ENCODE peak calls at places on chromosomes 5 and 9, in seven cellular contexts. Y is breast epithelium, N is K562, B is sigmoid colon, H is esophagus muscularis mucosa, W is HCT116, V is Panc1. P is an unnamed sample. For H3K36me3, the result is how much of the 10 kb centered on the place peaks cover.

GRCh38 chr5:116272281-116272941 is 187.6 kb downstream of the COMMD10 start:
- DNase-seq in Y (no peak), N (no peak), B (no peak), H (no peak), W (no peak), V (no peak), P (no peak)

GRCh38 chr5:132679717-132680380 is 6.1 kb downstream of the IL4 start:
- DNase-seq in Y (no peak), N (no peak), B (no peak), H (peak), W (no peak), V (no peak), P (no peak)

GRCh38 chr5:87113848-87114247 is 153.8 kb upstream of the RASA1 start:
- DNase-seq in Y (no peak), N (no peak), B (no peak), H (no peak), W (no peak), V (no peak), P (no peak)

GRCh38 chr5:89606901-89607554 is 724.0 kb upstream of the MEF2C start:
- DNase-seq in Y (no peak), N (no peak), B (no peak), H (no peak), W (no peak), V (no peak), P (no peak)

GRCh38 chr9:98983295-98984268 is 39.9 kb downstream of the COL15A1 start:
- DNase-seq in Y (no peak), N (no peak), B (peak), H (no peak), W (no peak), V (no peak), P (no peak)

GRCh38 chr9:71986860-71987259 is 73.6 kb downstream of the C9orf57 start:
- DNase-seq in Y (no peak), N (no peak), B (no peak), H (no peak), W (no peak), V (no peak), P (no peak)

GRCh38 chr5:54251981-54252380 is 58.4 kb downstream of the ARL15 start:
- DNase-seq in Y (no peak), N (no peak), B (no peak), H (no peak), W (no peak), V (no peak), P (no peak)

GRCh38 chr9:5326893-5327548 is 12.7 kb downstream of the RLN1 start:
- DNase-seq in Y (no peak), N (no peak), B (no peak), H (peak), W (no peak), V (no peak), P (peak)

GRCh38 chr5:145856285-145856818 is 16.5 kb downstream of the GRXCR2 start:
- DNase-seq in Y (peak), N (no peak), B (peak), H (no peak), W (no peak), V (no peak), P (peak)

GRCh38 chr5:142661957-142662356 is 23.9 kb downstream of the FGF1 start:
- DNase-seq in Y (no peak), N (no peak), B (no peak), H (no peak), W (no peak), V (no peak), P (no peak)

GRCh38 chr5:154478224-154478565 is at the start of gene HAND1:
- DNase-seq in Y (no peak), N (peak), B (peak), H (no peak), W (peak), V (no peak), P (no peak)

GRCh38 chr9:127181595-127182190 is 59.3 kb upstream of the ANGPTL2 start:
- DNase-seq in Y (no peak), N (no peak), B (peak), H (no peak), W (no peak), V (no peak), P (no peak)

GRCh38 chr5:159106569-159107282 is 7.0 kb upstream of the EBF1 start:
- DNase-seq in Y (no peak), N (peak), B (peak), H (no peak), W (peak), V (peak), P (no peak)

DNA sequence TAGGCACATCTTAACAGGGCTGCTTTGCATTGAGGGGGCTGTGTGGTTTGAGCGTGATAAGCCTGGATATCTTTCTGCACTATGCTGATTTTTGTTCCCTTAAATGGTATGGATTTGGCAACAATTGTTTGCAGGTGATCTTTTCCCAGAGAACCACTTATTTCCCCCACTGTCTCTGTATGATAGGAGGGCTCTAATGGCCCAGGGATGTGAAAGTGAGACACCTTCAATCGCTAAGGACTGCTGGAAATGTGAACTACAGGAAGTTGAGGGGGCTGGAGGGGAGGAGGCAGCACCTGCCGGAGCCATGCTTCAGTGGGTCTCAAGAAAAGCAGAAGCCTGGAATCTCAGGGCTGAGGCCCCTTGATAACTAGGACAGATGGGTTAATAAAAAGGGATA is 29.4 kb downstream of the SYK start:
- DNase-seq in Y (no peak), N (no peak), B (no peak), H (no peak), W (no peak), V (no peak), P (no peak)
- TF ChIP-seq POLR2AphosphoS5 in Y (no peak), N (no peak), B (no peak), H (no peak), W (no peak), V (no peak), P (no peak)

GRCh38 chr5:77957931-77958476 is 181.9 kb upstream of the TBCA start:
- DNase-seq in Y (no peak), N (no peak), B (no peak), H (no peak), W (no peak), V (no peak), P (no peak)

GRCh38 chr5:77955577-77955976 is 179.4 kb upstream of the TBCA start:
- DNase-seq in Y (no peak), N (no peak), B (no peak), H (no peak), W (no peak), V (no peak), P (no peak)

GRCh38 chr5:77958642-77959315 is 182.6 kb upstream of the TBCA start:
- DNase-seq in Y (no peak), N (no peak), B (no peak), H (no peak), W (no peak), V (no peak), P (no peak)

GRCh38 chr5:77957081-77957480 is 180.9 kb upstream of the TBCA start:
- DNase-seq in Y (no peak), N (no peak), B (no peak), H (no peak), W (no peak), V (no peak), P (no peak)

DNA sequence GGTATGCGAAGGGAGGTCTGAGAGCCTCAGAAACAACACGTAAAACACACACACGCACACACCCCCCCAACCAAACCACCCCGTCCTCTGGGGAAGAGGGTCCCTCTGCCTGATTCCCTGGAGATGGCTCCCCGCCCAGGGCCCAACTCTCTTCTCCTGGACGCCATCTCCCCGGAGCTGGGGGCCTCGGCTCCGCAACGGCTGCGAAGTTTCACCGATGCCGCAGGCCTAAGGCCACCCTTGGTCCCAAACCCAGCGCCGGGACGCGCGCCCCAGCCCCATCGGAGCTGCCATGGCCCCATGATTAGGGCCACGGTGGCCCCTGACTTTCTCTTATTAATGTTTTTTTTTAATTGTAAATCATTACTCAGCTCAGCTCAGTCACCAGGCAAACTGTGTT is 181.4 kb upstream of the TBCA start:
- DNase-seq in Y (no peak), N (no peak), B (no peak), H (no peak), W (no peak), V (no peak), P (no peak)
- H3K4me3 ChIP-seq in Y (no peak), N (no peak), B (no peak), H (no peak), W (no peak), V (no peak), P (no peak)

GRCh38 chr9:135814421-135814820 is 92.9 kb downstream of the CAMSAP1 start:
- DNase-seq in Y (no peak), N (no peak), B (no peak), H (no peak), W (no peak), V (no peak), P (no peak)

GRCh38 chr9:135817951-135818717 is 89.2 kb downstream of the CAMSAP1 start:
- DNase-seq in Y (no peak), N (no peak), B (no peak), H (no peak), W (no peak), V (no peak), P (no peak)

GRCh38 chr9:135813671-135814290 is 93.6 kb downstream of the CAMSAP1 start:
- DNase-seq in Y (no peak), N (no peak), B (no peak), H (no peak), W (no peak), V (no peak), P (no peak)

GRCh38 chr9:135816179-135816970 is 91.0 kb downstream of the CAMSAP1 start:
- DNase-seq in Y (no peak), N (no peak), B (no peak), H (no peak), W (no peak), V (no peak), P (no peak)

DNA sequence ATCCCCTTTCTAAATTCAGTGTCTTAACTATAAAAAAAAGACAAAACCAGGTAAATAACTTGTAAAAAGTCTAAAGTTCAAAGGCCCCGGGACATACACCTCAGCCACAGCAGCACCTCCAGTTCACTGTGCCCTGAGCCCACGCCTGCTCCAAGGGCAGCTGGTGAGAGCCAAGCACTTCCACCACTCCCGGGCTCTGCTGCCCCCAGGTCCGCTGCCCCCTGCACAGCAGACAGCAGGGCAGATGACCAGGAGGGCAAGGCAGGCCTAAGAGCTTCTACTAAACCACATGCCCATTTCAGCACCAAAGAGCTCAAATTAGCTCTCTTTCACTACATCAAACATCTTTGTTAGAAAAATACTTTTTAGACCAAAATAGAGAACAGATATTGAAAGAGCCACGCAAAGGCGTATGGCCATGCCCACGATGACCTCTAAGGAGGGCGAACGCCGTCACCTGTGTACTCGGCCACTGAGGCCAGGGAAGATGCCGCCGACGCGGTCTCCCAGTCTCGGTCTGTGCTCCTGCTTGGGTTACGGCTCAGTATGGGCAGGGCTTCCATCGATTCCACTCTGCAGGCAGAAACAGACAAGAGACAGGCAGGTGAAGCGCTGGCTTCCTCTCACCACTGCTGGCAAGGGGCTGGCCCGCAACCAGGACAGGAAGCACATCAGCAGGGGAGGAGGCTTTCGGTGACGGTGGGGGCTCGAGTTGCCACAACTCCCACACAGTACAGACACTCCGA is 91.7 kb downstream of the CAMSAP1 start:
- DNase-seq in Y (no peak), N (no peak), B (no peak), H (no peak), W (no peak), V (no peak), P (no peak)
- H3K36me3 ChIP-seq in Y (under half), N (half or more), B (half or more), H (half or more), W (half or more), V (under half), P (under half)

GRCh38 chr5:148972958-148973357 is 89.9 kb downstream of the SH3TC2 start:
- DNase-seq in Y (no peak), N (no peak), B (peak), H (no peak), W (peak), V (peak), P (no peak)
- TF ChIP-seq POLR2AphosphoS5 in Y (no peak), N (no peak), B (peak), H (peak), W (peak), V (no peak), P (no peak)

DNA sequence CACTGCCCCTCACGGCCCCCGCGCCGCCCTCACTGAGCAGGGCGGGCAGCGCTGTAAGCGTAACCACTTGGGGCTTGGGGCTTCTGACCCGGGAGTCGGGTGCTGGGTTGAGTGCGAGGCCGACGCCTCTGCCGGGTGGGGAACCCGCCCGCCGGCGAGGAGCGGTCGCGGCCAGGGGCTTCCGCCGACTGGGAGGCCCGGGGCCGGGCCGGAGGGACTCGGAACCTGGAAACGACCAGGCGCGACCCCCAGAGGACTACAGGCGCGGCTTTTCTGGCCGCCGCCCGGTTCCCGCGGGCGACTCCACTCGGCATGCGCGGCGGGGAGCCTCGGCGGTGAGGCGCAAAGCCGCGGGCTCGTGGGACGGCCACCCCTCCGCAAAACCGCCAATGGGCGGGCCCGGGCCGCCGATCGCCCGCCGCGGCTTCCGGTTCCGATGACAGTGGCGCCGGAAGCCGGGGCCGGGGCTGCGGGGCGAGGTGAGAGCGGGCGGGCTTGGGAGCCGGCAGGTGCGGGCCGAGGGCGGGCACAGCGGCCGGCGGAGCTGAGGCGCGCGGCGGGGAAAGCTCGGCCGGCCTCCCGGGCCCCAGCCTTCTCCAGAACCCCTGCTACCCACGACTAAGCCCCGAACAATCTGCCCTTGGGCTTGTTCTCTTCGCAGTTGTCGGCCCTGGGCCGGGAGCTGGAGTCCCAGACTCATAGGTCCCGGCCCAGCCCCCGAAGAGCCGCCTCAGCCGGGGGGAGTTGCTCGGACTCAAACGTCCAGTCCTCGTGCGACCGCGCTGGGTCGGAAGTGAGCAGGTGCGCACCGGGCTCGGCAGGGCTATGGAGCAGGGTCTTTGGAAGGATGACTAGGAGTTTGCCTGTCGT is at the start of gene RMND5B:
- DNase-seq in Y (peak), N (peak), B (peak), H (no peak), W (peak), V (no peak), P (peak)
- H3K4me3 ChIP-seq in Y (peak), N (peak), B (peak), H (peak), W (peak), V (peak), P (peak)

GRCh38 chr5:170056561-170057267 is 49.0 kb upstream of the FOXI1 start:
- DNase-seq in Y (no peak), N (no peak), B (no peak), H (no peak), W (no peak), V (no peak), P (no peak)

GRCh38 chr5:170055606-170056005 is 50.1 kb upstream of the FOXI1 start:
- DNase-seq in Y (no peak), N (no peak), B (no peak), H (no peak), W (no peak), V (no peak), P (no peak)

GRCh38 chr5:170057311-170057710 is 48.4 kb upstream of the FOXI1 start:
- DNase-seq in Y (no peak), N (no peak), B (peak), H (no peak), W (no peak), V (no peak), P (no peak)

GRCh38 chr5:170053896-170054295 is 51.8 kb upstream of the FOXI1 start:
- DNase-seq in Y (no peak), N (no peak), B (no peak), H (no peak), W (no peak), V (no peak), P (no peak)

DNA sequence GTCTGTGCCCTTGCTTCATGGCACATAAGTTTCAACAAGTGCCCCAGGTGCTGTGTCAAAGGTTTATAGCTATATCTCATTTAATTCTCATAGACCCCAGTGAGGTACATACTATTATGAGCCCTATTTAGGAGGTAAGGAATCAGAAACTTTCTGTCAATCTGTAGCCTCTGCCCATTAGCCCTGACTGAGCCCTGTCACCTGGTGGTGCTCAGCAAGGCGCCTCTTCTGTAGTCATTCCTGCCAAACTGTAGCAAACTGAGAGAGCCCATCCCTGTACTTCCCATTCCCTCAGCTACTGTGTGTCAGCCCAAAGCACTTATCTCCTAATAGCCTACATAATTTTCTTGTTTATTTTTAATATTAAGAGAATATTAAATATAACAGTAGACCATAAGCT is 46.5 kb upstream of the FOXI1 start:
- DNase-seq in Y (no peak), N (no peak), B (no peak), H (no peak), W (no peak), V (no peak), P (no peak)
- H3K36me3 ChIP-seq in Y (under half), N (under half), B (under half), H (under half), W (under half), V (under half), P (under half)

GRCh38 chr5:175558801-175559480 is 80.6 kb downstream of the SFXN1 start:
- DNase-seq in Y (no peak), N (no peak), B (no peak), H (no peak), W (no peak), V (no peak), P (no peak)

GRCh38 chr5:175560011-175560410 is 81.7 kb downstream of the SFXN1 start:
- DNase-seq in Y (no peak), N (no peak), B (no peak), H (no peak), W (no peak), V (no peak), P (no peak)

GRCh38 chr5:175557778-175558177 is 79.4 kb downstream of the SFXN1 start:
- DNase-seq in Y (no peak), N (no peak), B (no peak), H (no peak), W (no peak), V (no peak), P (no peak)

GRCh38 chr5:175564716-175565115 is 86.4 kb downstream of the SFXN1 start:
- DNase-seq in Y (no peak), N (no peak), B (no peak), H (no peak), W (no peak), V (no peak), P (no peak)

DNA sequence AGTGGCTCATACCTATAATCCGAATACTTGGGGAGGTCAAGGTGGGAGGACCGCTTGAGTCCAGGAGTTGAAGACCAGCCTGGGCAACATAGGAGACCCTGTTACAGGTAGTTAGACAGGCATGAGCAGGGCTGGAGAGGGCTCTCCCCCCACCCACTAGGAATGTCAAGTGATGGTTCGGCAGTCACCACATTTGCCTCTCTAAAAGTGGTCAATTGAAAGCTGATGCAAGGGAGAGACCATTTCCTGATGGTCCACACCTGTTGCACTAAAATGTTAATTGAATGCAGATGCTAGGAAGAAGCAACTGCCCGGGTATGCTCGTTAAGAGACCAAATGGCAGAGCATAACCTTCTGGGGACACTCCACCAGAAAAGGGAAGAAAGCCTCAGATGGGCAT is 82.7 kb downstream of the SFXN1 start:
- DNase-seq in Y (no peak), N (no peak), B (no peak), H (no peak), W (no peak), V (no peak), P (no peak)
- TF ChIP-seq POLR2AphosphoS5 in Y (no peak), N (no peak), B (no peak), H (no peak), W (no peak), V (no peak), P (no peak)